ENCODE peak calls at places on chromosomes 13 and 19, in four cellular contexts. N is IMR-90, L is K562, P is A549. F is an unnamed sample.

GRCh38 chr19:1232652-1233360 is 5.0 kb downstream of the CBARP start:
- DNase-seq in N (peak), L (no peak), P (no peak), F (no peak)

GRCh38 chr13:30364133-30364532 is 56.8 kb upstream of the KATNAL1 start:
- DNase-seq in N (peak), L (peak), P (no peak), F (no peak)

GRCh38 chr19:39446365-39447084 is 1.1 kb downstream of the SUPT5H start:
- DNase-seq in N (no peak), L (no peak), P (no peak), F (no peak)

GRCh38 chr13:41122838-41123237 is 9.8 kb downstream of the KBTBD6 start:
- DNase-seq in N (no peak), L (no peak), P (no peak), F (no peak)

GRCh38 chr13:36815069-36815468 is 4.0 kb upstream of the RFXAP start:
- DNase-seq in N (no peak), L (peak), P (no peak), F (no peak)

GRCh38 chr13:81664872-81665271 is 1323.9 kb upstream of the SPRY2 start:
- DNase-seq in N (no peak), L (no peak), P (no peak), F (no peak)

GRCh38 chr13:30796132-30796832 is 60.9 kb downstream of the ALOX5AP start:
- DNase-seq in N (peak), L (no peak), P (peak), F (peak)

GRCh38 chr19:42683917-42684513 is 56.3 kb downstream of the PSG3 start:
- DNase-seq in N (peak), L (peak), P (peak), F (no peak)

GRCh38 chr13:32334676-32335075 is 19.4 kb downstream of the BRCA2 start:
- DNase-seq in N (peak), L (no peak), P (no peak), F (no peak)

GRCh38 chr13:40438999-40439797 is 227.2 kb downstream of the FOXO1 start:
- DNase-seq in N (no peak), L (no peak), P (no peak), F (no peak)

GRCh38 chr19:13623686-13624405 is 117.6 kb upstream of the CACNA1A start:
- DNase-seq in N (no peak), L (no peak), P (no peak), F (no peak)

GRCh38 chr13:52393572-52394357 is 12.2 kb downstream of the THSD1 start:
- DNase-seq in N (no peak), L (no peak), P (no peak), F (no peak)

GRCh38 chr13:58051807-58052375 is 420.3 kb downstream of the PCDH17 start:
- DNase-seq in N (no peak), L (no peak), P (no peak), F (no peak)

GRCh38 chr19:13689050-13689449 is 75.3 kb upstream of the MRI1 start:
- DNase-seq in N (peak), L (peak), P (no peak), F (peak)

GRCh38 chr19:3721900-3722442 is 13.8 kb downstream of the TJP3 start:
- DNase-seq in N (no peak), L (peak), P (no peak), F (no peak)

GRCh38 chr19:47713046-47714021 is at the start of gene EHD2:
- DNase-seq in N (peak), L (peak), P (peak), F (no peak)

GRCh38 chr13:100537486-100537885 is 51.1 kb downstream of the GGACT start:
- DNase-seq in N (no peak), L (no peak), P (no peak), F (no peak)

GRCh38 chr13:112416647-112417046 is 40.5 kb downstream of the SPACA7 start:
- DNase-seq in N (no peak), L (no peak), P (no peak), F (no peak)

GRCh38 chr13:23866420-23867026 is 22.7 kb downstream of the MIPEP start:
- DNase-seq in N (peak), L (peak), P (no peak), F (no peak)

GRCh38 chr13:93296584-93296983 is 70.0 kb downstream of the GPC6 start:
- DNase-seq in N (peak), L (peak), P (no peak), F (no peak)

GRCh38 chr19:19626516-19627441 is 1.2 kb downstream of the LPAR2 start:
- DNase-seq in N (no peak), L (no peak), P (no peak), F (no peak)

GRCh38 chr13:73991384-73991783 is 142.8 kb downstream of the KLF12 start:
- DNase-seq in N (no peak), L (no peak), P (no peak), F (no peak)

GRCh38 chr13:108297114-108297513 is 27.6 kb downstream of the TNFSF13B start:
- DNase-seq in N (no peak), L (no peak), P (no peak), F (no peak)

GRCh38 chr19:46839752-46840151 is 10.9 kb downstream of the AP2S1 start:
- DNase-seq in N (no peak), L (peak), P (no peak), F (no peak)

GRCh38 chr19:39502640-39503417 is 4.1 kb downstream of the DLL3 start:
- DNase-seq in N (peak), L (peak), P (peak), F (no peak)

GRCh38 chr13:38002596-38002995 is 133.0 kb upstream of the TRPC4 start:
- DNase-seq in N (no peak), L (no peak), P (no peak), F (no peak)

GRCh38 chr13:74205313-74205690 is 71.1 kb upstream of the KLF12 start:
- DNase-seq in N (no peak), L (no peak), P (no peak), F (no peak)

GRCh38 chr13:40563350-40564125 is 102.9 kb downstream of the FOXO1 start:
- DNase-seq in N (no peak), L (no peak), P (no peak), F (no peak)

GRCh38 chr13:106612688-106613087 is 44.8 kb upstream of the ARGLU1 start:
- DNase-seq in N (peak), L (no peak), P (no peak), F (no peak)

GRCh38 chr13:80671773-80672172 is 330.8 kb upstream of the SPRY2 start:
- DNase-seq in N (no peak), L (no peak), P (no peak), F (no peak)

GRCh38 chr19:20472854-20473253 is 92.7 kb downstream of the ZNF737 start:
- DNase-seq in N (no peak), L (no peak), P (no peak), F (no peak)

GRCh38 chr19:16034958-16035560 is 41.2 kb upstream of the TPM4 start:
- DNase-seq in N (no peak), L (no peak), P (no peak), F (no peak)

GRCh38 chr19:35995655-35995993 is 636 bp downstream of the SDHAF1 start:
- DNase-seq in N (peak), L (peak), P (peak), F (no peak)

GRCh38 chr19:1214862-1215731 is 9.5 kb downstream of the STK11 start:
- DNase-seq in N (no peak), L (no peak), P (no peak), F (no peak)

GRCh38 chr19:2497186-2497585 is 21.3 kb downstream of the GADD45B start:
- DNase-seq in N (no peak), L (no peak), P (no peak), F (no peak)

DNA sequence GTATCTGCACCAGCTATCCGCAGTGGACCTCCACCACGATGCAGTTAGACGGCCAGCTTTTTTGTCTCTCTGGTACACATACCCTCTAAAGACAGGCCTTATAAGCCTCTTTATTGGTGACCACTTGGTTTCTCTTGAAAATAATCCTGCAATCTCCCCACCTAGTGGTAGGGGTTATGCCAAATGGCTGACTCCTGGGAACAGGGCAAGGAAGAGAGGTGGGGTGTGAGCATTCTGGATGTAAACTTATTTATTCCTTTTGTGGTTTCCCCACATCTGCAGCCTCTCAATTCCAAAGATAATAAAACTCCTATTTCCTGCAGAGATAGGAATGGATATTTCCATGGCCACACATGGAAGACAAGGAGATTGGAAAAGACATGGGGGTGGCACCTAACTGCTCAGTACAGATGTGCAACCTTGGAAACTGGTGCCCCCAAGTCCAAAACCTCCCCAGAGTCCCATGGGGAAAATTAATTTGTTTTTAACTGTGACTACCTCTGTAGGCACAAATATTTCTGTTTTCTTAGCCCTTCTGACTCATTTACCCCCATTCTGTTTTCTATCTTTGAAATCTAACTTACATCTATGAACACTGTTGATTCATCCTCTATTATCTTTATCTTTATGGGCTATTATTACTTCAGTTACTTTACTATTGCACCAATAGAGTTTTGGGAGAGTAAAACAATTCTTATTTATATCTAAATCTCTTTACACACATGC is 112.7 kb upstream of the TSHZ3 start:
- DNase-seq in N (no peak), L (no peak), P (no peak), F (no peak)
- TF ChIP-seq ELK1 in N (no peak), L (no peak), P (no peak), F (no peak)

GRCh38 chr19:49073514-49074378 is 1.2 kb upstream of the KCNA7 start:
- DNase-seq in N (no peak), L (peak), P (peak), F (no peak)

GRCh38 chr19:49071860-49072547 is 495 bp downstream of the KCNA7 start:
- DNase-seq in N (no peak), L (peak), P (no peak), F (no peak)

GRCh38 chr19:49069026-49069425 is 3.5 kb downstream of the KCNA7 start:
- DNase-seq in N (no peak), L (no peak), P (no peak), F (no peak)

GRCh38 chr19:49067554-49067953 is 2.9 kb upstream of the NTF4 start:
- DNase-seq in N (no peak), L (no peak), P (no peak), F (no peak)

DNA sequence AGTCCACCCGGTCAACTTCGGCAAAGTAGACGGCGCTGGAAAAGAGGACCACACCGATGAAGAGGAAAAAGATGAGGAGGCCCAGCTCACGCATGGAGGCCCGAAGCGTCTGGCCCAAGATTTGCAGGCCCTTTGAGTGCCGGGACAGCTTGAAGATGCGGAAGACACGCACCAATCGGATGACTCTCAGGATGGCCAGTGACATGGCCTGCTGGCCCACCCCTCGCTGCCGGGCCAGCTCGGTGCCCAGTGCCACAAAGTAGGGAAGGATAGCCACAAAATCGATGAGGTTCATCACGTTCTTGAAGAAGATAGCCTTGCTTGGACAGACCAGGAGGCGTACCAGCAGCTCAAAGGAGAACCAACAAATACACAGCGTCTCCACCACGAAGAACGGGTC is 2.1 kb downstream of the KCNA7 start:
- DNase-seq in N (no peak), L (no peak), P (no peak), F (no peak)
- TF ChIP-seq ELK1 in N (no peak), L (no peak), P (no peak), F (no peak)

DNA sequence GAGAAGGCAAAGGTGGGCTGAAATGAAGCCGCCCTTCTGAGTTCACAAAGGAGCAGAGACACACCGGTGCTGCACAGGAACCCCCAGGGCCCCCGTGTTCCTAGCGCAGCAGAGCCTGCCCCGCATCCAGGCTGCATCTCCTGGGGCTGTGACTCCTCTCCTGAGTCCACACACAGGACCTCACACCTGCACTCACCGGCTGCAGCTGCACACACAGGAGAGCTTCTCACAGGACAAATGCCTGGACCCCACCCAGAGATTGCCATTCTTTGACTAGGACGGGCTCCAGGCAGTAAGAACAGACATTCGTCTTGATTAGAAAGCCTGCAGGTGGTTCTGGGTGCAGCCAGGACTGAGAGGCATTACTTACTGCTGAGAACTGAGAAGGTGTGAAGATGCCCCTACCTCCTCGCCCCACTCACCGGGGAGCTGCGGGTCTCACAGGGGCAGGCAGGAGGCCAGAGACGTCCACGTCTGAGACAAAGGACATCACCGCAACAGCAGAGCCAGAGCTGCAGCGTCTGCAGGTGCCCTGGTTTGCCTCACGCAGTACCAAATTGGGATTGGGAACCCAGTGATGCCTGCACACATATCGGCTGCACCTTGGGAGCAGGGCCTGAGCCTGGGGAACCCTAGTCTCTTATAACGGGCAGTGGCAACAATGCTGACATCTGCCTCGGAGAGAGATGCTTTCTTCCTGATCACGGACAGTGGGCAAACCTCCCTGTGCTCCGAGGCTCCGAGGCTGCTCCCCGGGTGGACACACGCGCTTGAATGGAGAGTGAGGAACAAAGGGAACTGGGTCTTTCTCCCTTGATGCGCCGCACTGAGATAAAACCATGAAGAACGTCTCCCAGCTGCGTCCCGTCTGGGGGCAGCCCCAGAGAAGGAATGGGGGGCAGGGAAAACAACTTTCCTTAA is 50.4 kb downstream of the RASA3 start:
- DNase-seq in N (no peak), L (no peak), P (no peak), F (no peak)
- TF ChIP-seq ELK1 in N (no peak), L (no peak), P (no peak), F (no peak)

GRCh38 chr13:110886475-110887241 is 28.2 kb downstream of the ANKRD10 start:
- DNase-seq in N (no peak), L (no peak), P (no peak), F (no peak)
- TF ChIP-seq ELK1 in N (no peak), L (no peak), P (no peak), F (no peak)

GRCh38 chr19:45473366-45474190 is 5.8 kb downstream of the FOSB start:
- DNase-seq in N (no peak), L (no peak), P (no peak), F (no peak)
- TF ChIP-seq ELK1 in N (no peak), L (no peak), P (no peak), F (no peak)

GRCh38 chr19:5125797-5126497 is 157.0 kb downstream of the KDM4B start:
- DNase-seq in N (peak), L (no peak), P (no peak), F (no peak)
- TF ChIP-seq ELK1 in N (no peak), L (no peak), P (no peak), F (no peak)

GRCh38 chr13:75220238-75220542 is 261.8 kb downstream of the TBC1D4 start:
- DNase-seq in N (no peak), L (no peak), P (no peak), F (no peak)
- TF ChIP-seq ELK1 in N (no peak), L (no peak), P (no peak), F (no peak)

GRCh38 chr13:44218501-44219240 is 155.0 kb upstream of the SERP2 start:
- DNase-seq in N (no peak), L (no peak), P (no peak), F (no peak)
- TF ChIP-seq ELK1 in N (no peak), L (no peak), P (no peak), F (no peak)

DNA sequence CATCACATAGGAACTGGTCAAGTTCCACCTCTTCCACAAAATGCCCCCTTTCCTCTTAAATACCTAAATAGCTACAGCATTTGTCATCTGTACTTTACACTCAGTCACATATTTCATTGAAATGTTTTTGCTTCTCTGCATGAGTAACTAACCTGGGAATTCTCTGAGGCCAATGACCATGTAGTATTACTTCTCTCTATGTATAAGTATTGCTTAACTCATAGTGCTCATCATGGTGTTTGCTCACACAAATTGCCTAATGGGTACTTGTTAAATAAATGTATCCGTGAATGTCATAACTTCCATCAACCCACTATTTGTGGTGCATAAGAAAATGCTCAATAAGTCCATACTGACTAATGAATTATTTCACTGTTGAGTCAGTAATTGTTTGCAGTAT is 115.5 kb downstream of the FGF14 start:
- DNase-seq in N (peak), L (no peak), P (peak), F (no peak)
- TF ChIP-seq ELK1 in N (no peak), L (no peak), P (no peak), F (no peak)

F was measured in GM12878.